ENCODE peak calls at places on chromosomes 1 and 21, in eight cellular contexts. A is uterus, J is A549, R is left ventricle myocardium inferior, Z is fibroblast of lung, K is Peyer's patch, N is mesenchymal stem cell, T is stomach. D is an unnamed sample.

GRCh38 chr1:230199034-230199433 is 132.0 kb downstream of the GALNT2 start:
- DNase-seq in A (no peak), R (no peak), Z (no peak), T (peak; percentile 24), J (no peak), N (no peak), K (no peak), D (no peak)

GRCh38 chr1:176719478-176719877 is 256.5 kb downstream of the PAPPA2 start:
- DNase-seq in T (no peak), J (no peak), R (no peak), K (no peak), N (no peak), Z (no peak), A (no peak), D (no peak)

GRCh38 chr21:38596264-38597042 is 98.2 kb upstream of the ERG start:
- DNase-seq in J (no peak), R (no peak), T (no peak), Z (peak; percentile 31), A (no peak), K (no peak), N (no peak), D (no peak)

GRCh38 chr1:245290836-245291235 is 136.1 kb downstream of the KIF26B start:
- DNase-seq in A (no peak), N (peak; percentile 77), Z (peak; percentile 14), T (no peak), R (no peak), J (no peak), K (no peak), D (no peak)

GRCh38 chr1:223713546-223714420 is 1.4 kb downstream of the CAPN2 start:
- DNase-seq in T (no peak), N (no peak), K (peak; percentile 58), A (no peak), Z (no peak), J (no peak), R (no peak), D (no peak)

GRCh38 chr1:226427131-226427530 is 19.2 kb upstream of the PARP1 start:
- DNase-seq in Z (no peak), T (no peak), J (no peak), A (no peak), K (no peak), R (no peak), N (no peak), D (no peak)

GRCh38 chr1:172719694-172720138 is 60.8 kb downstream of the FASLG start:
- DNase-seq in J (peak; percentile 54), Z (peak; percentile 32), K (no peak), A (no peak), T (no peak), N (peak; percentile 67), R (no peak), D (no peak)

GRCh38 chr1:99365545-99365944 is 101.3 kb downstream of the PLPPR4 start:
- DNase-seq in J (no peak), Z (no peak), R (no peak), K (no peak), T (no peak), A (no peak), N (no peak), D (no peak)

GRCh38 chr1:230778916-230779590 is 31.9 kb downstream of the CAPN9 start:
- DNase-seq in N (peak; percentile 59), A (no peak), R (no peak), J (no peak), K (no peak), T (no peak), Z (peak; percentile 29), D (no peak)

GRCh38 chr1:232127190-232127589 is 500.6 kb downstream of the DISC1 start:
- DNase-seq in Z (peak; percentile 89), N (peak; percentile 83), R (no peak), K (no peak), T (no peak), A (no peak), J (peak; percentile 71), D (no peak)

GRCh38 chr1:219385786-219386427 is 212.2 kb downstream of the LYPLAL1 start:
- DNase-seq in R (no peak), Z (peak; percentile 65), J (peak; percentile 65), T (no peak), K (no peak), A (peak; percentile 21), N (peak; percentile 36), D (no peak)

GRCh38 chr1:115060501-115060900 is 28.8 kb downstream of the TSPAN2 start:
- DNase-seq in N (no peak), Z (no peak), R (no peak), A (no peak), T (no peak), K (no peak), J (no peak), D (no peak)

GRCh38 chr21:45818904-45819285 is 162.7 kb upstream of the COL6A1 start:
- DNase-seq in A (no peak), T (no peak), R (no peak), Z (peak; percentile 86), K (no peak), N (peak; percentile 93), J (peak; percentile 51), D (no peak)

GRCh38 chr1:59128239-59128736 is 168.6 kb upstream of the FGGY start:
- DNase-seq in A (no peak), J (no peak), N (no peak), K (no peak), R (no peak), T (no peak), Z (peak; percentile 86), D (no peak)

GRCh38 chr1:157626099-157626498 is 28.2 kb upstream of the FCRL4 start:
- DNase-seq in T (no peak), K (peak; percentile 81), Z (no peak), N (no peak), R (no peak), J (peak; percentile 31), A (no peak), D (no peak)

GRCh38 chr1:83033682-83034081 is 965.2 kb downstream of the TTLL7 start:
- DNase-seq in K (no peak), A (no peak), J (no peak), N (peak; percentile 51), Z (peak; percentile 25), T (no peak), R (no peak), D (no peak)

GRCh38 chr21:26795866-26796329 is 49.3 kb downstream of the ADAMTS1 start:
- DNase-seq in Z (peak; percentile 87), J (peak; percentile 55), K (peak; percentile 62), A (peak; percentile 97), R (peak; percentile 37), T (peak; percentile 32), N (peak; percentile 97), D (peak; percentile 34)

GRCh38 chr1:6373961-6374720 is 19.4 kb downstream of the ACOT7 start:
- DNase-seq in N (no peak), K (no peak), J (no peak), Z (no peak), R (no peak), T (peak; percentile 61), A (no peak), D (no peak)

GRCh38 chr1:109634771-109635750 is 15.4 kb downstream of the AMPD2 start:
- DNase-seq in A (no peak), T (no peak), R (no peak), J (no peak), Z (no peak), K (no peak), N (no peak), D (no peak)

GRCh38 chr1:4336507-4336906 is 317.9 kb upstream of the AJAP1 start:
- DNase-seq in J (no peak), Z (no peak), R (no peak), T (no peak), N (no peak), A (no peak), K (no peak), D (no peak)

DNA sequence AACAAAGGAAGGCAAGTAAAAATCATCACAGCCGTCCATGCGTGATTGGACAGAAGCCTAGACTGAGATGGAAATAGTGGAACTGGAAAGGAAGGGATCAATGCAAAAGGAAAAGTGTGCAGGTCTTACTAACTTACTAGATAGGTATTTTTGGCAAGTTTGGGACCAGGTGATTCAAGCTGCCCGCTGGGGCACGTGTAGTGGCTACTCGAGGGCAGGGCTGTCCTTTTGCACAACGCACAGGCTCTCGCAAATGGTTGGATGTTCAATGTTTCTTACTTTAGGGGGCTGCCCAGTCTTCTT is 561 bp upstream of the ALG6 start:
- DNase-seq in Z (no peak), K (no peak), J (no peak), R (no peak), N (no peak), A (no peak), T (no peak), D (no peak)
- H3K27ac ChIP-seq in Z (no peak overlapping the region), K (peak overlapping the region; percentile 80), J (peak overlapping the region; percentile 97), R (peak overlapping the region; percentile 86), N (no peak overlapping the region), A (peak overlapping the region; percentile 74), T (peak overlapping the region; percentile 67), D (peak overlapping the region; percentile 40)

DNA sequence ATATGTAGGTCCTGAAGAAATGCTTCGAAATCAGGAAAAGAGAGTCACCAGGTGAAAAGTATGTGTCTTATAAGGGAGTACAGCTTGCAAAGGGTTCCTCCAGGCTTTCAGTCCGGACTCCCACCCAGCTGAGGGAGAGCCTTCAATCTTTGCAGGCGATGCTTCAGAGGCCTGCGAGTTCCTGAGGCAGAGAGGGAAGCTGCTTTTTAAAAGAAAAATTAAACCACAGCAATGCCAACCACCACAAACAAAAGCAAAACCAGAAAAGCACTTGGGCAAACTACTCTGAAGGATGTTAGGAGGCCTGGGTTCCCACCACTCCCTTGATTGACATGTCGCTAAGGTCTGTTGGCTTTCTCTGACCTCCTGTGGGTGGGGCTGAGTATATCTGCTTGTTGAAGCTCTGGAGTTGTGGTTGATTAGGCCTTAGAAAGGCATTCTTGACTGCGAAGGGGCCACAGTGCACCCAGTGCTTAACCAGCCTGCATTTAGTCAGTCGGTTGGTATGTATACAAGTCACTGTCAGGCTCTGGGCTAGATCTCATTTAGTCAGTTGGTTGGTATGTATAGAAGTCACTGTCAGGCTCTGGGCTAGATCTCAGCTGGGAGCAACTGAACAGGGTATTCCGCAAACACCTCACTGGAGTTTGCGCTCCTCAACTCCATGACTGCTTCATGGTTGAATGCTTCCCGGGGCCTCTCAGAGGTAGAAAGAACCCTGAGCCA is 1.2 kb downstream of the NIPAL3 start:
- DNase-seq in R (no peak), J (no peak), A (no peak), Z (peak; percentile 100), N (peak; percentile 99), K (peak; percentile 72), T (no peak), D (no peak)
- H3K27ac ChIP-seq in R (no peak overlapping the region), J (peak overlapping the region; percentile 73), A (peak overlapping the region; percentile 47), Z (peak overlapping the region; percentile 78), N (peak overlapping the region; percentile 78), K (peak overlapping the region; percentile 60), T (peak overlapping the region; percentile 19), D (no peak overlapping the region)

DNA sequence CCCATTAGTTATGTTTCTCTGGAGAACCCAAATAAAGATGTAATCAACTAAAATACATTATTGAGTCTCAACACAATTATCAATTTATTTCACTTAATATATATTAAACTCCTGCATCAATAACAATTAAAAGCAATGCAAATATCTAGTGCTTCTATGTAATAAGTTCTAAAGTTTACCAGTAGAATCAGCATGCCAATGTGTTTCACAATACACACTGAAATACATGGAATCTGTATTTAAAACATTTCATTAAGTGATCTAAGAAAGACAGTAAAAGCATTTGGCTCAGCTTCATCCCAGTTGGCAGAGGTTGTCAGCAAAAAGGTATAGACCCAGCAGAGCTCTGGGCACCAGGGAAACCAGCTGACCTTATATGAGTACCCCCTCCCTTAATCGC is 63.2 kb downstream of the NIBAN1 start:
- DNase-seq in T (no peak), J (no peak), R (no peak), A (no peak), N (no peak), Z (no peak), K (no peak), D (no peak)
- H3K27ac ChIP-seq in T (no peak overlapping the region), J (no peak overlapping the region), R (peak overlapping the region; percentile 67), A (no peak overlapping the region), N (no peak overlapping the region), Z (no peak overlapping the region), K (no peak overlapping the region), D (no peak overlapping the region)

GRCh38 chr1:33143698-33144097 is 38.1 kb downstream of the TRIM62 start:
- DNase-seq in A (no peak), N (peak; percentile 88), T (no peak), J (no peak), K (no peak), Z (peak; percentile 91), R (no peak), D (no peak)
- H3K27ac ChIP-seq in A (no peak overlapping the region), N (no peak overlapping the region), T (no peak overlapping the region), J (no peak overlapping the region), K (no peak overlapping the region), Z (peak overlapping the region; percentile 57), R (peak overlapping the region; percentile 64), D (no peak overlapping the region)